ENCODE peak calls at places on chromosome 4, in six cellular contexts. I, N, C, L, F and T are unnamed samples.

GRCh38 chr4:6472387-6473263 is at the start of gene PPP2R2C:
- DNase-seq in C (no peak), L (peak; percentile 26), N (peak; percentile 33), F (no peak), I (peak; percentile 72), T (peak; percentile 81)

GRCh38 chr4:19254476-19254875 is 997.2 kb upstream of the SLIT2 start:
- DNase-seq in I (no peak), N (no peak), C (no peak), L (no peak), F (no peak), T (no peak)

GRCh38 chr4:78200004-78200403 is 142.9 kb downstream of the FRAS1 start:
- DNase-seq in I (no peak), F (no peak), C (no peak), N (no peak), L (no peak), T (no peak)

GRCh38 chr4:139528377-139529005 is 27.5 kb downstream of the SETD7 start:
- DNase-seq in L (no peak), N (no peak), F (peak; percentile 11), I (no peak), C (peak; percentile 96), T (no peak)

GRCh38 chr4:56861365-56861764 is 39.9 kb upstream of the SPINK2 start:
- DNase-seq in C (peak; percentile 8), L (no peak), I (no peak), N (peak; percentile 24), F (no peak), T (no peak)

GRCh38 chr4:165765053-165765452 is 108.0 kb upstream of the TLL1 start:
- DNase-seq in C (no peak), F (no peak), L (peak; percentile 7), N (no peak), I (no peak), T (no peak)

GRCh38 chr4:7254736-7255487 is 62.6 kb downstream of the SORCS2 start:
- DNase-seq in F (peak; percentile 54), C (no peak), I (no peak), L (no peak), N (no peak), T (no peak)

GRCh38 chr4:9781343-9782135 is at the start of gene DRD5:
- DNase-seq in N (peak; percentile 69), I (no peak), F (no peak), C (no peak), L (no peak), T (peak; percentile 63)

GRCh38 chr4:183783933-183784622 is 121.0 kb upstream of the STOX2 start:
- DNase-seq in N (no peak), L (no peak), I (no peak), F (no peak), C (peak; percentile 31), T (no peak)

GRCh38 chr4:185817403-185817818 is 5.4 kb upstream of the SORBS2 start:
- DNase-seq in I (no peak), F (no peak), L (no peak), C (no peak), N (no peak), T (no peak)

GRCh38 chr4:185115827-185116232 is 27.2 kb upstream of the SLC25A4 start:
- DNase-seq in I (peak; percentile 91), F (no peak), N (peak; percentile 66), L (peak; percentile 11), C (peak; percentile 94), T (peak; percentile 86)

GRCh38 chr4:189092596-189092995 is 848.1 kb upstream of the FRG1 start:
- DNase-seq in F (no peak), N (no peak), L (no peak), I (no peak), C (peak; percentile 42), T (no peak)

GRCh38 chr4:42280327-42281095 is 116.8 kb upstream of the SHISA3 start:
- DNase-seq in C (peak; percentile 21), I (peak; percentile 63), L (peak; percentile 23), F (no peak), N (peak; percentile 35), T (peak; percentile 58)

GRCh38 chr4:33709247-33709646 is 2535.1 kb downstream of the ARAP2 start:
- DNase-seq in L (no peak), C (peak; percentile 16), N (no peak), F (no peak), I (no peak), T (no peak)

GRCh38 chr4:153522800-153523089 is 56.6 kb downstream of the TMEM131L start:
- DNase-seq in I (no peak), L (no peak), F (peak; percentile 71), N (no peak), C (no peak), T (no peak)

GRCh38 chr4:69497886-69498395 is 2.2 kb upstream of the UGT2B4 start:
- DNase-seq in C (no peak), I (no peak), F (no peak), L (no peak), N (no peak), T (no peak)

GRCh38 chr4:173213296-173213695 is 44.7 kb downstream of the GALNT7 start:
- DNase-seq in L (no peak), N (no peak), I (no peak), F (no peak), C (no peak), T (no peak)

GRCh38 chr4:1211951-1212545 is 36.9 kb downstream of the CTBP1 start:
- DNase-seq in F (no peak), N (no peak), L (no peak), C (no peak), I (no peak), T (no peak)

GRCh38 chr4:183746305-183747229 is 87.5 kb downstream of the TRAPPC11 start:
- DNase-seq in L (no peak), F (peak; percentile 47), C (peak; percentile 6), I (no peak), N (no peak), T (no peak)

GRCh38 chr4:12729384-12729783 is 754.8 kb downstream of the RAB28 start:
- DNase-seq in F (no peak), L (peak; percentile 18), I (peak; percentile 47), C (peak; percentile 15), N (no peak), T (peak; percentile 10)

GRCh38 chr4:8836664-8837171 is 34.9 kb downstream of the HMX1 start:
- DNase-seq in I (no peak), F (no peak), N (no peak), C (no peak), L (no peak), T (no peak)

GRCh38 chr4:118587946-118588345 is 97.2 kb upstream of the METTL14 start:
- DNase-seq in I (no peak), C (no peak), F (no peak), L (no peak), N (no peak), T (no peak)

GRCh38 chr4:152100378-152101201 is 339.8 kb upstream of the GATB start:
- DNase-seq in L (no peak), C (no peak), F (no peak), N (no peak), I (no peak), T (no peak)

DNA sequence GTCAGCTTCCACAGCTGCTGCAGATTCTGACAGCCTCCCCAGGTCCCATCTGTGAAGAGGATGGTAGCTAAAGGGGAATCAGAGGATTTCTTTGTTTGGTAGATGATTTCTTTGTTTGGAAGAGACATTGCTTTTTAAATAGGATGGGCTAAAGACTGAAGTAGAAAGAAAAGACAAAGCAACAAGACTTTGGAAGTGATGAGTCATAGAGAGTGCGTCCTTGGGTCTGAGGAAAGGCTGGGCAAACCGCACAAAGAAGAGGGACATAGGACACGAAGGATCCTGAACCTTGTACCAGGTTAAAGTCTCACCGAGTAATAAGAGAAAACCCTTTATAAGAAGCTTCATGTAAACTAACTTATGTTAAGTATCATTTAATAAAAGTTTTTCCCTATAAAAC is 27.7 kb downstream of the INTU start:
- DNase-seq in N (no peak), I (no peak), C (no peak), F (no peak), L (no peak), T (no peak)
- TF ChIP-seq USF2 in N (no peak), I (no peak), C (no peak), F (no peak), L (no peak), T (no peak)

DNA sequence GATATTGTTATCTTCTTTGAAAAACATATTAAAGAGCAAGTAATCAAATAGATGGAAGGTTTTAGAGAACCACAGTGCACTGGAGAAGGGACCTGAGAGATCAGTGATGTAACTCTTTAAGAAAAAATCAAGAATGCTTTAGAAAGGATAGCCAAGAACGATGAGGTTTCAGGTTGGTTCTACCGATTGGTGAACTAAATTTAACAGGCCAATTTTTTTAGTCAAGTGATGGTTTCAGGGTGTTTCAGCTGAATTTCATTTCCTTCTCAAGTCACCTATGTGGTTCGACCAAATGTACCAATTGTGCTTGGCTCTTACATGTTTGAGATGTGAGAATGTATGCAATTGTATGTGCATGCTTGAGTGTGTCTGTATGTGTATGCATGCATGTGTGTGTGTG is 26.5 kb downstream of the HS3ST1 start:
- DNase-seq in I (no peak), F (no peak), N (no peak), L (no peak), C (no peak), T (no peak)
- TF ChIP-seq USF2 in I (no peak), F (no peak), N (no peak), L (no peak), C (no peak), T (no peak)

GRCh38 chr4:128978985-128979384 is 114.4 kb downstream of the SCLT1 start:
- DNase-seq in N (no peak), I (no peak), F (no peak), L (no peak), C (no peak), T (no peak)

GRCh38 chr4:128981377-128981776 is 112.0 kb downstream of the SCLT1 start:
- DNase-seq in L (no peak), F (no peak), I (no peak), C (no peak), N (no peak), T (no peak)

GRCh38 chr4:128980816-128981326 is 112.5 kb downstream of the SCLT1 start:
- DNase-seq in F (no peak), N (no peak), L (no peak), C (no peak), I (no peak), T (no peak)

GRCh38 chr4:128974203-128974602 is 119.1 kb downstream of the SCLT1 start:
- DNase-seq in L (no peak), F (no peak), I (no peak), C (peak; percentile 25), N (no peak), T (peak; percentile 44)

GRCh38 chr4:128979934-128980333 is 113.4 kb downstream of the SCLT1 start:
- DNase-seq in C (peak; percentile 86), I (peak; percentile 8), L (peak; percentile 38), N (no peak), F (no peak), T (peak; percentile 15)
- TF ChIP-seq USF2 in C (no peak), I (no peak), L (no peak), N (no peak), F (no peak), T (no peak)

DNA sequence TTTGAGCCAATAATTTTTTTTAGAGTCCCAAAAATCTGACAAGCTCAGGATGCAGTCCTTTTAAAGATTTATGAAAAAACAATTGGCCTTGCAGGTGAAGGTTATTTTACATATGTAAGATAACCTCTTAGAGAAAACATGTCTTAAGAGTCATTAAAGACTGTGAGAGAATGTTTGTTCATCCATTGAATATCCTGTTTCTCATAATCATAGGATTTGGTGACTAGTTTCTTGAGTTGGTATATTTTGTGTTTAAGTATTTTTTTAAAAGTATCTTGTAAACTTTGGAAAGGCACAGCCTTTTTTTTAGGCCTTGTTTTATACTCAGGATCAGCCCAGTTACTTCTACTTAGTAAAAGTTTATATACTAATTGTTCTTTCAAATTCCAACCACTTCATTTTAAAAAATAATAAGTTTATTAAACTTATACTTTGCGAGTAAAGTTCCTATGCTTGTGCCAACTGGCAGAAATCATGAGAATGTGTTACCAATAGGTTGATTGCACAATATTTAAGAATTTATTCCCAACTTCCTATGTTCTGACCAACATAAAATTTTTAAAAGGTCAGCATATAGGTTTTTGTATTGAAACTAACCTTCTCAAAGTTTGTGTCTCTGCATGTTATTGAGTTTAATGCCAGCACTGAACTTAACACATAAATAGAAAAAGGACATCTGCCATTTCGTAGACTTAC is 40.0 kb upstream of the ARSJ start:
- DNase-seq in F (no peak), L (no peak), N (no peak), I (no peak), C (peak; percentile 21), T (no peak)
- TF ChIP-seq USF2 in F (no peak), L (no peak), N (no peak), I (no peak), C (no peak), T (no peak)